ENCODE peak calls at places on chromosome 15, in ten cellular contexts. X is HCT116, L is breast epithelium, P is stomach, A is prostate gland, E is endothelial cell of umbilical vein, J is K562, N is sigmoid colon, Q is esophagus muscularis mucosa, Y is HepG2. O is an unnamed sample.

GRCh38 chr15:25838191-25838870 is 24.8 kb downstream of the ATP10A start:
- DNase-seq in E (no peak), L (no peak), J (no peak), Q (no peak), Y (no peak), X (no peak), P (no peak), N (no peak), A (no peak), O (no peak)

GRCh38 chr15:52518487-52518886 is 10.2 kb downstream of the MYO5A start:
- DNase-seq in X (no peak), P (no peak), J (no peak), Y (no peak), A (no peak), Q (no peak), L (no peak), E (peak), N (no peak), O (no peak)

GRCh38 chr15:53059273-53060043 is 269.3 kb upstream of the ONECUT1 start:
- DNase-seq in Q (no peak), X (no peak), L (no peak), A (no peak), N (no peak), E (no peak), J (no peak), P (no peak), Y (no peak), O (no peak)

GRCh38 chr15:89486726-89487050 is 9.7 kb downstream of the RHCG start:
- DNase-seq in J (peak), N (no peak), Q (no peak), Y (no peak), E (no peak), X (no peak), P (no peak), L (no peak), A (no peak), O (peak)

GRCh38 chr15:80929689-80930088 is 59.9 kb downstream of the MESD start:
- DNase-seq in Q (no peak), E (no peak), X (no peak), N (no peak), J (peak), L (no peak), A (no peak), P (no peak), Y (no peak), O (no peak)

GRCh38 chr15:79031821-79032220 is 58.8 kb downstream of the RASGRF1 start:
- DNase-seq in A (no peak), Y (no peak), N (no peak), J (no peak), Q (no peak), P (no peak), L (no peak), X (no peak), E (no peak), O (no peak)

GRCh38 chr15:101489633-101490407 is at the start of gene PCSK6:
- DNase-seq in X (no peak), E (no peak), L (no peak), N (no peak), J (peak), A (no peak), Q (no peak), Y (no peak), P (peak), O (peak)

GRCh38 chr15:45402955-45403892 is 24.9 kb upstream of the GATM start:
- DNase-seq in Y (no peak), N (peak), J (peak), X (no peak), E (peak), Q (no peak), A (no peak), P (peak), L (peak), O (peak)

GRCh38 chr15:95742836-95743235 is 587.7 kb upstream of the NR2F2 start:
- DNase-seq in E (peak), Q (no peak), N (no peak), A (no peak), P (no peak), L (no peak), Y (no peak), X (no peak), J (no peak), O (no peak)

GRCh38 chr15:35023794-35024193 is 35.7 kb upstream of the ZNF770 start:
- DNase-seq in A (no peak), L (no peak), P (no peak), J (peak), E (no peak), Y (no peak), Q (no peak), X (no peak), N (no peak), O (no peak)

GRCh38 chr15:80242132-80242769 is 9.8 kb downstream of the CTXND1 start:
- DNase-seq in N (no peak), J (peak), L (no peak), P (no peak), E (peak), X (peak), A (no peak), Q (peak), Y (peak), O (peak)

GRCh38 chr15:90956551-90957104 is 1.9 kb downstream of the RCCD1 start:
- DNase-seq in Q (no peak), Y (no peak), P (peak), L (peak), N (peak), E (peak), A (peak), X (no peak), J (no peak), O (peak)

GRCh38 chr15:79743032-79743431 is 153.8 kb downstream of the MTHFS start:
- DNase-seq in X (no peak), Q (no peak), L (no peak), J (no peak), Y (no peak), E (no peak), N (no peak), A (no peak), P (no peak), O (no peak)

GRCh38 chr15:95669146-95669922 is 661.2 kb upstream of the NR2F2 start:
- DNase-seq in A (no peak), Q (no peak), P (no peak), J (no peak), Y (no peak), E (peak), L (no peak), X (no peak), N (no peak), O (no peak)

GRCh38 chr15:50166216-50166615 is 15.8 kb upstream of the SLC27A2 start:
- DNase-seq in Q (no peak), A (no peak), N (no peak), L (no peak), E (peak), J (no peak), X (no peak), Y (no peak), P (no peak), O (no peak)

GRCh38 chr15:78841307-78841706 is 30.0 kb upstream of the ADAMTS7 start:
- DNase-seq in A (no peak), P (no peak), J (no peak), X (no peak), L (no peak), Y (no peak), Q (no peak), N (no peak), E (no peak), O (no peak)

GRCh38 chr15:83164409-83165404 is 42.9 kb downstream of the HDGFL3 start:
- DNase-seq in X (no peak), L (no peak), Q (no peak), N (no peak), P (no peak), A (no peak), J (no peak), Y (no peak), E (peak), O (no peak)

GRCh38 chr15:29208352-29208751 is 61.3 kb downstream of the NSMCE3 start:
- DNase-seq in X (no peak), N (no peak), A (peak), Q (peak), J (peak), P (no peak), Y (no peak), L (no peak), E (no peak), O (no peak)

GRCh38 chr15:59137566-59137965 is 32.6 kb downstream of the CCNB2 start:
- DNase-seq in X (no peak), Q (no peak), A (no peak), Y (no peak), L (no peak), J (no peak), E (no peak), N (no peak), P (no peak), O (no peak)

GRCh38 chr15:59131456-59131855 is 26.5 kb downstream of the CCNB2 start:
- DNase-seq in E (no peak), Q (no peak), J (no peak), Y (no peak), L (no peak), N (no peak), P (no peak), X (no peak), A (no peak), O (no peak)

GRCh38 chr15:59138243-59138642 is 33.3 kb downstream of the CCNB2 start:
- DNase-seq in A (peak), N (no peak), P (peak), Y (peak), L (no peak), E (peak), Q (no peak), X (peak), J (peak), O (peak)

GRCh38 chr15:59131955-59132562 is 27.1 kb downstream of the CCNB2 start:
- DNase-seq in J (no peak), X (no peak), E (no peak), Q (no peak), P (no peak), A (peak), L (no peak), Y (no peak), N (no peak), O (peak)

DNA sequence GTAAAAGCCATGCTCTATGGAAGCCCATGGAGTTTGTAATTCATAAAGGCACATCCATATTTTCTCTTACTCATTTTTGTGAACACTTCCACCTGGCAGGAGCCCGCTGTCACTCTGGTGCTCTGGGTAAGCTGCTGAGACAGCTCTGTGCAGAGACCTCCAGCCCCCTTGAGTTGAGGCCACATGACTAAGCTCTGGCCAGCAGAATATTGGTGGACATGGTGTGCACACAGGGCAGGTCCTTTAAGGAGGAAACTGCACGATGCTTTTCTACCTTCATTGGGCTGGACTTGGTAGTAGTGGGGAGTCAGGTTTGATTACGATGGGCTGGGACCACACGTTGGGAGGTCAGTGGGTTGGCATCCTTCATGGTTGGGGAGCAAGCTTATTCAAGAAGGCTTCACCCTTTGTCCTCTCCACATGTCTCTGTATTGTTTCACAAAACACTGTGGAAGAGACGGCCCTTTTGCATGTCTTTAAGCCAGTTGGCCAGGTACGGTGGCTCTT is 29.0 kb downstream of the CCNB2 start:
- DNase-seq in A (no peak), X (no peak), Q (no peak), L (no peak), E (no peak), Y (no peak), N (no peak), P (no peak), J (no peak), O (no peak)
- TF ChIP-seq POLR2A in A (no peak), X (no peak), Q (no peak), L (no peak), E (no peak), Y (no peak), N (no peak), P (no peak), J (no peak), O (no peak)

DNA sequence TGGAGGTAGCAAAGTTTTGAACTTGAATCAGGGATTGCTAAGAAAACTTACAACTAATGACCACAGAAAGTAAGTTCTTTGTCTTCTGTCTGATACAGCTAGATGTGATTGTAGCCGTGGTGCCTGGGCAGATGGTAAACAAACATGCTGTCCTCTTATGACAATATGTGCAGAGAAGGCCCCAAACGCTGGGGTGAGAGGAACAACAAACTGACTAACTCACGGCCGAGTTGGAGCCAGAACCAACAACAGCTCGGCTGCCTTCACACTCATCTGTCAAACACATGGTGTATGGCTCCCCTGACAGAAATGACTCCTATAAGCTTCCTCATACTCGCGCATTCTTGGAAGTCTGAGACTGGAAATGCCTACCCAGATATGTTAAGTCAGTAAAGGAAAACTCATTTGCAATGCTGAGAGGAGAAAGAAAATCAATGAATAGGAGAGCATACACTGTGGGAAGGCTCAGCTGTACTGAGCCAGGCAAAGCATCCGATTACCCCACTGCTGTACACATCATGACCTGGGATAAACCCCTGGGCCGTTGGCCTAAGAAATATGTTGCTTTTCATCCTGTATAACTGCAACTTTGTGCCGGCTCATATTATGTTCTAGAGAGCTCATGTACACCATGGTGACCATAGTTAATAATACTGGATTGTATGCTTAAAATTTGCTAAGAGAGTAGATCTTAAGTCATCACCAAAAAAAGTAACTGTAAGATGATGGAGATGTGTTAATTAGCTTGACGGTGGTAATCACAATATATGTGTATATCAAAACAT is 5.7 kb downstream of the THBS1 start:
- DNase-seq in E (peak), P (no peak), Y (no peak), Q (no peak), N (no peak), J (no peak), L (no peak), A (peak), X (no peak), O (peak)
- TF ChIP-seq POLR2AphosphoS5 in E (peak), P (peak), Y (no peak), Q (peak), N (peak), J (no peak), L (no peak), A (peak), X (no peak), O (peak)

GRCh38 chr15:64643685-64644084 is 131.7 kb downstream of the RBPMS2 start:
- DNase-seq in X (no peak), J (no peak), N (no peak), A (no peak), L (no peak), Q (no peak), E (no peak), P (no peak), Y (no peak), O (no peak)
- H3K4me3 ChIP-seq in X (no peak), J (no peak), N (no peak), A (no peak), L (no peak), Q (no peak), E (no peak), P (no peak), Y (no peak), O (no peak)

DNA sequence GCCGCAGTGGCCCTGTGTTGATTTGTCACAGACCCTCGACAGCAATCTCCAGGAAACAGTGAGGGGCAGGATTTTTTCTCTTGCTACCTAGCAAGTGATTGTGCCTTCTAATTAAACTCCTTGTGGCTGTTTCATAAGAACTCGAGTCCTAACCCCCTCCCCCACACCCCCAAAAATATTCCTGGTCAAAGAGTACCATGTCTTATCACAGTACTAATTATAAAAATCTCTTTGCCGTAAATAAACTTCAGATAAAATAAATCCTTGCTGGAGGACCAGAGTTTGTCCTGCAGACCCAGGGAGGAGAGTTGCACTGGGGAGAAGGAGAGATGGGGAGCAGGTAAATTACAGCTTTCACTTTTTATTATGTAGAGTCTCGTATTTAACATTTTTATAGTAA is 64.3 kb downstream of the FAM174B start:
- DNase-seq in N (no peak), J (no peak), Q (no peak), X (no peak), A (no peak), P (no peak), E (no peak), L (no peak), Y (no peak), O (no peak)
- TF ChIP-seq POLR2A in N (no peak), J (no peak), Q (no peak), X (no peak), A (no peak), P (no peak), E (no peak), L (no peak), Y (no peak), O (no peak)

DNA sequence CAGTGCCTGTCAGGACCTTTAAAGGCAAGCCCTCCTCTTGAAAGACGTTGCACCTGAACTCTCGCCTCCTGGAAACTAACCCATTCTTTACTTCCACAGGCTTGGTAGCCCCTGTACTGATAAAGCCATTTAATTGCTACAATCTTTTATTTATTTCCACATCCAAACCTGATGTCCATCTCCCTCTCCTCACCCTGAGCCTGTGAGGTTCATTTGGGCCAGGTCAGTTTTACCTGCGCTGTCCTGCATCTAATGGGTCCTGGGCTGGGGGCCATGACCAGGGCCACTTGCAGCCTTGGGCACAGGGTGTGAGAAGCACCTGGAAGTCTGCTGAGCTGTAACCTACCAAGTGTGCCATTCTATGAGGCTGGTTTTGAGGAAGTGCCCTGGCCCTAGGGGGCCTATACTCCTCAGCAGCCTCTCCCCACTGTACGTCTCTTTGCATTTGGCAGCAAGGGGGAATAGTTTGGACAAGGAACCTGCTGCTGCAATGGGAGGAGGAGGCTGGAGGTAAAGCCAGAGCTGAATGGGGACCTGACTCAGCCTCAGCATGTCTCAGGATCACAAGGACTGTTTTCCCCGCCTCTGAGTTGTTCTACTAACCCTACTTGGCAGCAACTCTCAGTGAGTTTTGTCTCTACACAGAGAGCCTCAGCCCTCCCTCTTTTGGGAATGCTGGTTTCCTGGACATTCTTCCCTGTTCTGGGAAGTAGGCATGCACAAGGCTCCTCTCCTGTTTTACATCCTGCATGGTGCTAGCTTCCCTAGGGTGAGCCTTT is 53.8 kb downstream of the WDR76 start:
- DNase-seq in X (no peak), E (no peak), N (no peak), L (no peak), Q (no peak), Y (no peak), A (no peak), J (no peak), P (no peak), O (no peak)
- TF ChIP-seq POLR2AphosphoS5 in X (no peak), E (no peak), N (no peak), L (no peak), Q (no peak), Y (no peak), A (no peak), J (no peak), P (no peak), O (no peak)